ENCODE peak calls at places on chromosomes 6 and 20, in four cellular contexts. E is IMR-90, A is neuronal stem cell, M is trophoblast cell. N is an unnamed sample.

GRCh38 chr6:101689156-101689555 is 295.6 kb downstream of the GRIK2 start:
- DNase-seq in E (no peak), A (no peak), M (no peak), N (no peak)

GRCh38 chr6:118810420-118811027 is 83.4 kb upstream of the ASF1A start:
- DNase-seq in E (no peak), A (no peak), M (no peak), N (no peak)

GRCh38 chr6:43074847-43075741 is 1.0 kb upstream of the PTK7 start:
- DNase-seq in E (peak; percentile 80), A (no peak), M (no peak), N (peak; percentile 71)

GRCh38 chr20:37179671-37180524 is 550 bp upstream of the MROH8 start:
- DNase-seq in E (peak; percentile 85), A (no peak), M (peak; percentile 56), N (peak; percentile 70)

GRCh38 chr6:163260111-163260895 is 154.2 kb upstream of the QKI start:
- DNase-seq in E (no peak), A (peak; percentile 24), M (no peak), N (peak; percentile 11)

GRCh38 chr6:53679446-53679933 is 13.9 kb upstream of the KLHL31 start:
- DNase-seq in E (peak; percentile 46), A (no peak), M (peak; percentile 63), N (peak; percentile 60)

GRCh38 chr6:84749181-84749580 is 15.2 kb downstream of the TBX18 start:
- DNase-seq in E (no peak), A (no peak), M (no peak), N (no peak)

GRCh38 chr20:58927490-58928061 is 53.5 kb upstream of the NELFCD start:
- DNase-seq in E (no peak), A (no peak), M (no peak), N (no peak)

GRCh38 chr20:53960586-53961386 is 109.6 kb downstream of the BCAS1 start:
- DNase-seq in E (no peak), A (no peak), M (peak; percentile 53), N (no peak)

GRCh38 chr6:3687847-3688246 is 63.7 kb downstream of the PXDC1 start:
- DNase-seq in E (no peak), A (no peak), M (no peak), N (no peak)

GRCh38 chr6:33195304-33196022 is 3.2 kb upstream of the COL11A2 start:
- DNase-seq in E (no peak), A (no peak), M (no peak), N (no peak)

GRCh38 chr20:49668181-49668877 is 45.3 kb downstream of the B4GALT5 start:
- DNase-seq in E (no peak), A (no peak), M (no peak), N (no peak)

GRCh38 chr20:48919882-48920526 is 1.5 kb upstream of the ARFGEF2 start:
- DNase-seq in E (no peak), A (no peak), M (no peak), N (peak; percentile 35)

GRCh38 chr6:30719356-30719755 is 796 bp upstream of the TUBB start:
- DNase-seq in E (no peak), A (no peak), M (peak; percentile 51), N (no peak)

GRCh38 chr6:168299541-168300511 is 19.8 kb downstream of the DACT2 start:
- DNase-seq in E (no peak), A (no peak), M (no peak), N (no peak)
- H2AK5ac ChIP-seq in E (no peak overlapping the region), A (no peak overlapping the region), M (no peak overlapping the region), N (no peak overlapping the region)

GRCh38 chr6:132816665-132817064 is 2.3 kb downstream of the RPS12 start:
- DNase-seq in E (no peak), A (no peak), M (no peak), N (peak; percentile 7)

GRCh38 chr6:132812756-132813172 is 1.6 kb upstream of the RPS12 start:
- DNase-seq in E (peak; percentile 59), A (no peak), M (no peak), N (peak; percentile 39)

GRCh38 chr6:132813173-132813856 is 1.1 kb upstream of the RPS12 start:
- DNase-seq in E (no peak), A (no peak), M (peak; percentile 64), N (peak; percentile 71)

GRCh38 chr6:132812255-132812732 is 2.1 kb upstream of the RPS12 start:
- DNase-seq in E (peak; percentile 66), A (no peak), M (peak; percentile 6), N (peak; percentile 44)

GRCh38 chr6:132814716-132815570 is 574 bp downstream of the RPS12 start:
- DNase-seq in E (no peak), A (no peak), M (peak; percentile 28), N (no peak)
- H2BK5ac ChIP-seq in E (peak overlapping the region; percentile 31), A (no peak overlapping the region), M (peak overlapping the region; percentile 43), N (no peak overlapping the region)

GRCh38 chr6:148765878-148766808 is 19.3 kb downstream of the UST start:
- DNase-seq in E (no peak), A (no peak), M (no peak), N (no peak)

GRCh38 chr6:148770408-148771211 is 23.8 kb downstream of the UST start:
- DNase-seq in E (no peak), A (no peak), M (no peak), N (no peak)

GRCh38 chr6:148771212-148771601 is 24.4 kb downstream of the UST start:
- DNase-seq in E (no peak), A (no peak), M (no peak), N (no peak)

GRCh38 chr6:148769304-148769968 is 22.6 kb downstream of the UST start:
- DNase-seq in E (no peak), A (no peak), M (no peak), N (no peak)

DNA sequence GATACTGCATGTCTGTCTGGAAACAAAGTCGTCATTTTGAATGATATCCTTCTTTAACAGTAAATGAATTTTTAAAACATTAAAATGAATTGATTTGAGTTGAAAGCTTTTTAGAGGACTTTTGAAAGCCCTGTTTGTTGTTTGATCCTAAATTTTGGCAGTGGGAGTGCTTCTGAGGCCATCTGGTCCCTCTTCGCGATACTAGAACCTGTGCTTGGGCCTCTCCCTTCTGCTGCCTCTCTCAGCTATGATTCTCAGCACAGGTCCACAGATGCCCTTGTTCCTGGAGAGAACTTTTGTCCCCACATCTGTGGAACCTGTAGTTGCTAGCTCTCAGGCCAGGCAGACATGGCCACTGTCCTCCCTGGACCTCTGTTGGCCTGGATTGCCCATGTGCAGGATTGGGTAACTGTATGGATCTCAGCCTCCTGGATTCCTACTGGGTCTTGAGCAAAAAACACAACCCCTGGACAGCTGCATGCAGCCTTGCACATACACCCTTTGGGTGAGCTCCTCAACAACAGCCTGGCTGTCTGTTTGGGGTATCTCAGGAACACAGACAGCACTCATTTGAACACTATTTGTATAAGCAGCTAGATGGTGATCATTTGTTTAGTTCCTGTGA is 21.9 kb downstream of the UST start:
- DNase-seq in E (no peak), A (no peak), M (no peak), N (no peak)
- H2AK5ac ChIP-seq in E (no peak overlapping the region), A (no peak overlapping the region), M (no peak overlapping the region), N (peak overlapping the region; percentile 31)

GRCh38 chr20:57869291-57869950 is 159.6 kb upstream of the PMEPA1 start:
- DNase-seq in E (no peak), A (no peak), M (no peak), N (no peak)
- H2BK5ac ChIP-seq in E (no peak overlapping the region), A (no peak overlapping the region), M (no peak overlapping the region), N (no peak overlapping the region)

GRCh38 chr6:150654671-150655070 is 55.0 kb downstream of the PLEKHG1 start:
- DNase-seq in E (no peak), A (no peak), M (no peak), N (no peak)
- H2AK5ac ChIP-seq in E (no peak overlapping the region), A (no peak overlapping the region), M (no peak overlapping the region), N (no peak overlapping the region)

GRCh38 chr20:57264908-57265648 is 1.4 kb downstream of the BMP7 start:
- DNase-seq in E (no peak), A (no peak), M (peak; percentile 37), N (no peak)
- H2BK5ac ChIP-seq in E (no peak overlapping the region), A (peak overlapping the region; percentile 84), M (no peak overlapping the region), N (no peak overlapping the region)

GRCh38 chr20:47814632-47815415 is 29.5 kb upstream of the SULF2 start:
- DNase-seq in E (no peak), A (no peak), M (no peak), N (no peak)
- H2AK5ac ChIP-seq in E (no peak overlapping the region), A (no peak overlapping the region), M (peak overlapping the region; percentile 15), N (no peak overlapping the region)

DNA sequence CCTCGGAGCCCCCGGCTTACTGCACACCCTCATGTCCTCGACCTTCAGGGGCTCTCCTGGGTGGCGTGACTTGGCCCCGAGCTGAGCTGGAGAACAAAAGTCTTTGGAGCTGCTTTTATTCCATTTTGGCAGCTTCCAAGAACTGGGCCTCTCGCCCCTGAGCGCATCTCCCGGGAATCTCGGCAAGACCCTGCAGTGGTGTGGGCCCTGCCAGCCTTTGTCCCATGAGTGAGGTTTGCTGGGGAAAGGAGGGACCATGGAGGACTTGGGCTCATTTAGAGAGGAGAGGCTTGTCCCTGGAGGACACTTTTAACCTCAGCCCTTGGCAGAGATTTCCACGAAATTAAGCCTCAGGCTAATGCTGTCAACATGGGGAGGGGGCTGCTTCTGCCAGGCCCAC is 62.3 kb upstream of the SLCO4A1 start:
- DNase-seq in E (no peak), A (no peak), M (no peak), N (no peak)
- H2BK5ac ChIP-seq in E (no peak overlapping the region), A (no peak overlapping the region), M (no peak overlapping the region), N (no peak overlapping the region)

GRCh38 chr6:40996591-40997247 is 42.3 kb downstream of the UNC5CL start:
- DNase-seq in E (peak; percentile 17), A (peak; percentile 31), M (no peak), N (peak; percentile 88)
- H2AK5ac ChIP-seq in E (peak overlapping the region; percentile 21), A (peak overlapping the region; percentile 9), M (no peak overlapping the region), N (no peak overlapping the region)